ENCODE peak calls at places on chromosomes 2 and 18, in eight cellular contexts. S, B, A, C, L, W, H and I are unnamed samples.

GRCh38 chr2:238439093-238439849 is 12.5 kb downstream of the ASB1 start:
- DNase-seq in S (peak), B (no peak), A (peak), C (peak), L (peak), W (no peak), H (peak), I (no peak)

GRCh38 chr18:30945769-30946168 is 96.8 kb downstream of the DSC3 start:
- DNase-seq in S (no peak), B (no peak), A (no peak), C (no peak), L (no peak), W (no peak), H (no peak), I (no peak)

GRCh38 chr2:62140785-62141740 is 54.9 kb upstream of the B3GNT2 start:
- DNase-seq in S (no peak), B (no peak), A (no peak), C (no peak), L (peak), W (no peak), H (no peak), I (no peak)

GRCh38 chr18:50611529-50611941 is 51.6 kb downstream of the MAPK4 start:
- DNase-seq in S (no peak), B (no peak), A (no peak), C (no peak), L (no peak), W (no peak), H (no peak), I (no peak)

GRCh38 chr2:148926291-148926961 is 51.4 kb downstream of the KIF5C start:
- DNase-seq in S (peak), B (no peak), A (no peak), C (peak), L (peak), W (peak), H (peak), I (peak)

GRCh38 chr2:190435031-190435677 is 27.0 kb downstream of the MFSD6 start:
- DNase-seq in S (no peak), B (no peak), A (no peak), C (no peak), L (no peak), W (no peak), H (no peak), I (no peak)

GRCh38 chr2:218229239-218229638 is 12.2 kb downstream of the ARPC2 start:
- DNase-seq in S (no peak), B (no peak), A (no peak), C (peak), L (peak), W (no peak), H (peak), I (no peak)

GRCh38 chr2:233542507-233542906 is 24.1 kb downstream of the USP40 start:
- DNase-seq in S (no peak), B (peak), A (no peak), C (peak), L (peak), W (no peak), H (peak), I (no peak)

GRCh38 chr18:50877545-50878265 is 1.2 kb upstream of the ME2 start:
- DNase-seq in S (no peak), B (no peak), A (no peak), C (no peak), L (no peak), W (no peak), H (no peak), I (no peak)

GRCh38 chr2:183059561-183059960 is 19.0 kb upstream of the DUSP19 start:
- DNase-seq in S (no peak), B (no peak), A (no peak), C (peak), L (peak), W (no peak), H (no peak), I (no peak)

GRCh38 chr2:147008481-147008880 is 836.3 kb upstream of the ACVR2A start:
- DNase-seq in S (no peak), B (no peak), A (no peak), C (no peak), L (peak), W (no peak), H (no peak), I (no peak)

GRCh38 chr2:196101325-196101981 is 32.8 kb upstream of the DNAH7 start:
- DNase-seq in S (no peak), B (peak), A (no peak), C (peak), L (peak), W (no peak), H (no peak), I (no peak)

GRCh38 chr2:189557373-189557772 is 23.2 kb downstream of the SLC40A1 start:
- DNase-seq in S (no peak), B (no peak), A (no peak), C (no peak), L (no peak), W (no peak), H (no peak), I (no peak)

GRCh38 chr2:40439473-40439872 is 12.4 kb downstream of the SLC8A1 start:
- DNase-seq in S (no peak), B (no peak), A (no peak), C (no peak), L (peak), W (no peak), H (no peak), I (no peak)

GRCh38 chr2:109466674-109467575 is 146.8 kb downstream of the SEPTIN10 start:
- DNase-seq in S (no peak), B (no peak), A (peak), C (peak), L (peak), W (no peak), H (no peak), I (no peak)

GRCh38 chr18:51151568-51152511 is 45.6 kb downstream of the MEX3C start:
- DNase-seq in S (peak), B (no peak), A (no peak), C (no peak), L (no peak), W (no peak), H (no peak), I (no peak)

GRCh38 chr2:240431276-240431662 is 4.2 kb upstream of the GPC1 start:
- DNase-seq in S (peak), B (no peak), A (peak), C (no peak), L (no peak), W (no peak), H (no peak), I (peak)

GRCh38 chr2:159872353-159872752 is 74.3 kb upstream of the CD302 start:
- DNase-seq in S (no peak), B (no peak), A (no peak), C (no peak), L (no peak), W (no peak), H (no peak), I (no peak)

GRCh38 chr2:1603521-1603920 is 140.8 kb downstream of the PXDN start:
- DNase-seq in S (no peak), B (no peak), A (no peak), C (no peak), L (no peak), W (no peak), H (no peak), I (no peak)

GRCh38 chr2:28824207-28824606 is 13.6 kb downstream of the SPDYA start:
- DNase-seq in S (no peak), B (no peak), A (no peak), C (no peak), L (no peak), W (no peak), H (no peak), I (no peak)

GRCh38 chr18:12258719-12259705 is 4.9 kb downstream of the CIDEA start:
- DNase-seq in S (no peak), B (no peak), A (no peak), C (no peak), L (no peak), W (no peak), H (no peak), I (peak)

GRCh38 chr18:33866386-33866785 is 288.4 kb downstream of the ASXL3 start:
- DNase-seq in S (no peak), B (no peak), A (no peak), C (no peak), L (no peak), W (no peak), H (no peak), I (no peak)

GRCh38 chr2:69770193-69770702 is 28.3 kb downstream of the ANXA4 start:
- DNase-seq in S (no peak), B (no peak), A (no peak), C (peak), L (peak), W (peak), H (no peak), I (no peak)

GRCh38 chr2:37857485-37858196 is 67.4 kb upstream of the RMDN2 start:
- DNase-seq in S (no peak), B (no peak), A (no peak), C (peak), L (peak), W (no peak), H (no peak), I (no peak)

DNA sequence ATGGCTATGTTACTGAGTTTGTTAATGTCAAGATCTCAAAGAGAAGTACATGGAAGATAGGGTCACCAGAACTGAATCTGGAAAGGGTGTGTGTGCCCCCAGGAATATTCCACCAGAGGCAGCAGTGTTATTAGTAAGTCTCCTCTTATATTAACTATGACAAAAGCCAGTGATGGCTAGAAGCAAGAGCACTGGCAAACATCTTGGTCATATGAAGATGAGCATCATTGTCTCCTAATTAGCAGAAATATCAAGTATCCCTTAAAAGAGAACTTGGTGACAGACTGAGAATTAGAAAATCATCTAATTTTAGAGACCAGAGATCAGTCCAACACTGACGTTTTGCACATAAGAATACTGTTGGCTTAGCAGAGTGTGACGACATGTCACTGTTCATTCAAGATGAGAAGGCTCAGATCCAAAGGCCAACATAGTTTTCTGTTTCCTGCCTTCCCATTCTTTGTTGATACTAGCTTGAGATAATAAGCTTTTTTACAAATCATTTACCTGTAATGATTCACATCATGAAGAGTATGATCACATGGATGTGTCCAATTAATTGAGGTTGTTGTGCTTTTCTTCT is 44.3 kb downstream of the MAPRE2 start:
- DNase-seq in S (no peak), B (no peak), A (no peak), C (no peak), L (no peak), W (no peak), H (no peak), I (no peak)
- TF ChIP-seq CTCF in S (no peak), B (no peak), A (no peak), C (no peak), L (no peak), W (no peak), H (no peak), I (no peak)

GRCh38 chr2:31033032-31033431 is 105.2 kb downstream of the GALNT14 start:
- DNase-seq in S (no peak), B (no peak), A (peak), C (no peak), L (no peak), W (no peak), H (no peak), I (no peak)

GRCh38 chr2:31037058-31037457 is 101.2 kb downstream of the GALNT14 start:
- DNase-seq in S (no peak), B (no peak), A (no peak), C (peak), L (no peak), W (no peak), H (no peak), I (no peak)

GRCh38 chr2:31032475-31032874 is 105.8 kb downstream of the GALNT14 start:
- DNase-seq in S (no peak), B (no peak), A (peak), C (no peak), L (no peak), W (no peak), H (no peak), I (no peak)

DNA sequence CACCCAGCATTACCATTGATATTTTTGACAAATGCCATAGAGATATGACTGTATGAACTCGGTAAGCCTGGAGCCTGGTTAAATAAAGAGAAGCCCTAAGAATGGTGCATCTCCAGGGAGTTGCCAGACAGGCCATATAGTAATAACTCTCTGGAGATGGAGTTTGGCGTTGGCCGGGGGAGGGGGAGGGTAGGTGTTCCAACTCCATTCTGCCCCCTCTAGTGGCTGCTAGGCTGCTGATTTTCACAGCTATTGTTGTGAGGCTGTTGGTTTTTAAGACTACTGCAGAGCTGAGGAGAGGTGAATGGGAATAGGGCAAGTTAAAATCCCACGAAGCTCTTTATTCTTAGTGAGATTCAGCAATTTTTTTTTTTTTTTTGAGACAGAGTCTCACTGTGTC is 99.9 kb downstream of the GALNT14 start:
- DNase-seq in S (no peak), B (no peak), A (no peak), C (no peak), L (no peak), W (no peak), H (no peak), I (no peak)
- TF ChIP-seq CTCF in S (no peak), B (no peak), A (no peak), C (no peak), L (no peak), W (no peak), H (no peak), I (no peak)

GRCh38 chr2:158487419-158487818 is 30.7 kb downstream of the PKP4 start:
- DNase-seq in S (no peak), B (no peak), A (no peak), C (peak), L (peak), W (no peak), H (peak), I (no peak)

GRCh38 chr2:158486970-158487325 is 30.2 kb downstream of the PKP4 start:
- DNase-seq in S (no peak), B (no peak), A (no peak), C (peak), L (peak), W (no peak), H (no peak), I (no peak)

GRCh38 chr2:158489366-158490112 is 32.8 kb downstream of the PKP4 start:
- DNase-seq in S (no peak), B (no peak), A (no peak), C (no peak), L (no peak), W (no peak), H (no peak), I (no peak)

GRCh38 chr2:158486150-158486969 is 29.6 kb downstream of the PKP4 start:
- DNase-seq in S (no peak), B (no peak), A (no peak), C (no peak), L (no peak), W (no peak), H (no peak), I (no peak)

DNA sequence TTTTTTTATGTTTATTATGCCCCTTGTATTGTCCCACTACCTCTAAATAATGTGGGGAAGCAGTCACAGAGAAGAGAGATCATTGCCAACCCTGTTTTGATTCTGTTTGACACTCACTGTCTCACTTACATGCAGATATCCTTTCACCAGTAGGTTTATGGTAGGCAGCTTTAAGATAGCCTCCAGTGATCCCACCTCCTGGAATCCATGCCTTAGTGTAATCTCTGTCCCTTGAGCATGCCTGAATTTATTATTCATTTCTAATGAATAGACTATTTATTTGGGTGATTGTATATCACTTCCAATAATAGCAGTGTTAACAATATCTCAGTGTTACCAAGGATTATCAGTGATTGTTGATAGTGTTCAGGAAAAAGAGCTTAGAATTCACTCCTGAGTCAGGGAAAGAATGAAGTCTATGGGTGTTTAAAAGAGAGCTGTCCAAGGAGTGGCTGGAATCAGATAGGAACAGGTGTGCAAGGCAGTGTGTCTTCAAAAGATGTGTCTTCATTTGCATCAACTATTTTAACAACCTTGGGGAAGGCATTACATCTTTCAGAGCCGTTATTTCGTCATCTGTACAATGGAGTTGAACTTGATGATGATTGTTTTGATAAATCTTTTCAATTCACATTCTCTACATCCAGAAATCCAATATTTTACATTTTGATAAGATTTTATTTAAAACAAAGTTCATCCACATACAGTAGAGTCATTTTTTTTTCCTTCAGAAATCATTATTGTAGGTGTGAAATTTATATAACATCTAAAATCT is 31.9 kb downstream of the PKP4 start:
- DNase-seq in S (no peak), B (no peak), A (no peak), C (no peak), L (no peak), W (no peak), H (no peak), I (no peak)
- TF ChIP-seq CTCF in S (no peak), B (no peak), A (no peak), C (no peak), L (no peak), W (no peak), H (no peak), I (no peak)

DNA sequence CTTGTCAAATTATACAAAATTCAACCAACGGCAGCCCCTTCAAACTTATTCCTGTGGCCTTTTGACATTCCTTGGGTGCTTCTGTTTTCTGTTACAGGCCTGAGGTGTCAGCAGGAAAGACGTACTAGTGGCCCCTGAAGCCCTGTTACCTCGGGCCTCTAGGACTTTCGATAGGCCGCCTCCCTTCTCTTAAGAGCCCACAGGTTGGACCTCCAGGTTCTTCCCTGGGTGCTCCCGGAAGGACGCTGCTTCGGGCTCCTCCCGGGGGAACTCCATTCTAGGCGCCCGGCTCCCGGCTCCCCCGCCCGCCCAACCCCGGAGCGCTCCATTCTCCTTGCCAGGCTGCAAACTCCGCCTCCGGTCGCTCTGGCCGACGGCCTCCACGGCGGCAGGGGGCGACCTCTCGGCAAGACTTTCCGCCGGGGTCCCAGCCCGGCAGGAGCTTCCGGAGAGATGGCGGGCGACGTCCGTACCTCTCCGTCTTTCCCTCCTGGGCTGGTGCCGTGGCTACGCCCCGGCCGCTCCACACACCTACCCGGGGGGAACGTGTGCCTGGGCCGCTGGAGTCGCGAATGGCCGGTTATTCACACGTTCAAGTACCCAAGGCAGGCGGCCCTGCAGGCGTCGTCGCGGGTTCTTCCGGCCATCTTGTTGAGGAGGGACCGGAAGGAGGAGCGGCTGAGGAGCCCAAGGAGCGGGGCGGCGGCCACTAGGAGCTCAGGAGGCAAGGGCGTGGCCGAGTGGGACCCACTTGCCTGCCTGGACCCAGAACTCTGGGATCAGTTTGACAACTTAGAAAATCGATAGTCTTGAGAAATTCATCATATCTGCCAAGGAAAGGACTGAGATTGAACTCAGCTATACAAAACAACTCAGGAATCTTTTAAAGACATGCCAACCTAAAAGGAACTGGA is 27.5 kb downstream of the BOLA3 start:
- DNase-seq in S (peak), B (peak), A (peak), C (peak), L (peak), W (peak), H (peak), I (no peak)
- TF ChIP-seq CTCF in S (peak), B (peak), A (peak), C (peak), L (peak), W (peak), H (peak), I (no peak)

GRCh38 chr2:43465234-43465633 is 130.6 kb downstream of the THADA start:
- DNase-seq in S (no peak), B (no peak), A (no peak), C (no peak), L (no peak), W (no peak), H (no peak), I (no peak)

GRCh38 chr2:43462866-43463641 is 132.8 kb downstream of the THADA start:
- DNase-seq in S (peak), B (no peak), A (no peak), C (peak), L (no peak), W (no peak), H (no peak), I (no peak)

GRCh38 chr2:43467889-43468288 is 127.9 kb downstream of the THADA start:
- DNase-seq in S (no peak), B (no peak), A (no peak), C (peak), L (peak), W (no peak), H (no peak), I (no peak)

GRCh38 chr2:43461461-43462073 is 134.3 kb downstream of the THADA start:
- DNase-seq in S (no peak), B (no peak), A (no peak), C (no peak), L (no peak), W (no peak), H (no peak), I (no peak)

DNA sequence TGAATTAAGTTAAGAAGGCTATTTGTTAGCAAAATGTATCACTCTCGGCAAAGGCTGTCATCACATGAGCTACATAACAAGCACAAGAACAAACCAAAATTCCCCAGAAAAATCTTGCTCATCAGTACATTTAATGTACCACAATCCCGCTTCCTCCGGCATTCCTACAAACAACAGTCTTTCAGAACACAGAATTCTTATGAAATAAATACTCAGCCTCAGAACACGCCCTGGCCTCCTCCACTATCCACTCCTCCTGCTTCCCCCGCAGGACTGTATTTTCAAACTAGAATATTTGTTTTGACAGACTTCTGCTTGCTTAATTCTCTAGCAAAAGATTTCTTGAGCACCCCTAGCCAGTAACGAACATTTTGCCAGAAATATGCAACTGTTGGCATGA is 131.3 kb downstream of the THADA start:
- DNase-seq in S (no peak), B (peak), A (no peak), C (peak), L (peak), W (peak), H (no peak), I (no peak)
- TF ChIP-seq CTCF in S (no peak), B (no peak), A (no peak), C (no peak), L (peak), W (no peak), H (no peak), I (no peak)